ENCODE peak calls at places on chromosomes 1 and 21, in four cellular contexts. Y, T, O and J are unnamed samples.

GRCh38 chr1:111227875-111228747 is 598 bp downstream of the CHI3L2 start:
- DNase-seq in Y (peak; percentile 21), T (peak; percentile 96), O (peak; percentile 44), J (no peak)

GRCh38 chr1:2588661-2589330 is 2.2 kb downstream of the PRXL2B start:
- DNase-seq in Y (no peak), T (no peak), O (peak; percentile 25), J (no peak)

GRCh38 chr1:29647581-29647980 is 411.3 kb downstream of the PTPRU start:
- DNase-seq in Y (no peak), T (no peak), O (no peak), J (no peak)

GRCh38 chr1:77948841-77949424 is 29.9 kb downstream of the FUBP1 start:
- DNase-seq in Y (no peak), T (peak; percentile 42), O (peak; percentile 29), J (no peak)

GRCh38 chr1:85555867-85556577 is 24.5 kb upstream of the CCN1 start:
- DNase-seq in Y (no peak), T (no peak), O (no peak), J (no peak)

GRCh38 chr1:150574260-150575071 is 4.9 kb downstream of the MCL1 start:
- DNase-seq in Y (no peak), T (no peak), O (no peak), J (no peak)

GRCh38 chr1:228378453-228379164 is 28.0 kb downstream of the TRIM11 start:
- DNase-seq in Y (peak; percentile 60), T (no peak), O (peak; percentile 80), J (no peak)

GRCh38 chr1:175889848-175890247 is 146.5 kb upstream of the TNR start:
- DNase-seq in Y (no peak), T (no peak), O (no peak), J (no peak)

GRCh38 chr1:66283583-66284041 is 250.3 kb upstream of the SGIP1 start:
- DNase-seq in Y (no peak), T (no peak), O (no peak), J (no peak)

GRCh38 chr1:15953791-15954201 is 22.1 kb downstream of the ZBTB17 start:
- DNase-seq in Y (no peak), T (no peak), O (no peak), J (no peak)

GRCh38 chr1:44636711-44637589 is 37.3 kb downstream of the TMEM53 start:
- DNase-seq in Y (no peak), T (no peak), O (no peak), J (no peak)

GRCh38 chr1:37265786-37266667 is 208.4 kb upstream of the ZC3H12A start:
- DNase-seq in Y (no peak), T (no peak), O (no peak), J (no peak)

GRCh38 chr1:57164584-57164983 is 198.8 kb upstream of the C8B start:
- DNase-seq in Y (no peak), T (no peak), O (no peak), J (no peak)

GRCh38 chr1:27504588-27505419 is 14.8 kb upstream of the WASF2 start:
- DNase-seq in Y (peak; percentile 81), T (peak; percentile 92), O (peak; percentile 94), J (no peak)

GRCh38 chr1:16067127-16067768 is 6.2 kb downstream of the FAM131C start:
- DNase-seq in Y (no peak), T (peak; percentile 61), O (no peak), J (no peak)

GRCh38 chr21:15023782-15024181 is 41.0 kb downstream of the NRIP1 start:
- DNase-seq in Y (no peak), T (no peak), O (no peak), J (no peak)

GRCh38 chr1:116855220-116855619 is 54.5 kb upstream of the PTGFRN start:
- DNase-seq in Y (no peak), T (no peak), O (peak; percentile 74), J (no peak)

GRCh38 chr1:68057564-68057963 is 7.1 kb upstream of the DIRAS3 start:
- DNase-seq in Y (no peak), T (no peak), O (no peak), J (no peak)

GRCh38 chr1:3631330-3631729 is 6.5 kb downstream of the TPRG1L start:
- DNase-seq in Y (no peak), T (no peak), O (no peak), J (no peak)

GRCh38 chr1:33244809-33245186 is 11.5 kb upstream of the ZNF362 start:
- DNase-seq in Y (no peak), T (no peak), O (no peak), J (no peak)

GRCh38 chr1:85608851-85609250 is 28.3 kb downstream of the CCN1 start:
- DNase-seq in Y (no peak), T (no peak), O (no peak), J (no peak)

GRCh38 chr21:33403786-33404571 is 766 bp downstream of the IFNGR2 start:
- DNase-seq in Y (no peak), T (peak; percentile 26), O (peak; percentile 70), J (peak; percentile 59)

GRCh38 chr1:36693116-36693515 is 210.4 kb upstream of the CSF3R start:
- DNase-seq in Y (no peak), T (no peak), O (no peak), J (no peak)

GRCh38 chr1:99533909-99534907 is 111.7 kb upstream of the PALMD start:
- DNase-seq in Y (no peak), T (no peak), O (no peak), J (no peak)

GRCh38 chr1:168408531-168409242 is 128.0 kb downstream of the TBX19 start:
- DNase-seq in Y (no peak), T (peak; percentile 31), O (no peak), J (no peak)

GRCh38 chr1:225692517-225692879 is 39.6 kb upstream of the ENAH start:
- DNase-seq in Y (no peak), T (no peak), O (no peak), J (no peak)

GRCh38 chr21:28719731-28720130 is 272.9 kb downstream of the LTN1 start:
- DNase-seq in Y (no peak), T (no peak), O (no peak), J (no peak)

GRCh38 chr1:56501888-56502287 is 77.5 kb downstream of the PLPP3 start:
- DNase-seq in Y (no peak), T (no peak), O (peak; percentile 43), J (no peak)

GRCh38 chr21:33896691-33897090 is 18.9 kb downstream of the ATP5PO start:
- DNase-seq in Y (no peak), T (no peak), O (no peak), J (no peak)

GRCh38 chr1:208105756-208106155 is 138.4 kb downstream of the PLXNA2 start:
- DNase-seq in Y (no peak), T (no peak), O (no peak), J (no peak)
- H3K27ac ChIP-seq in Y (no peak overlapping the region), T (no peak overlapping the region), O (no peak overlapping the region), J (no peak overlapping the region)

GRCh38 chr21:45982256-45982757 is 737 bp downstream of the COL6A1 start:
- DNase-seq in Y (no peak), T (no peak), O (peak; percentile 52), J (no peak)

GRCh38 chr21:45980271-45980670 is 1.3 kb upstream of the COL6A1 start:
- DNase-seq in Y (no peak), T (no peak), O (no peak), J (no peak)

GRCh38 chr21:45980697-45981096 is 873 bp upstream of the COL6A1 start:
- DNase-seq in Y (no peak), T (no peak), O (no peak), J (no peak)

GRCh38 chr21:45981641-45982255 is at the start of gene COL6A1:
- DNase-seq in Y (no peak), T (no peak), O (peak; percentile 83), J (no peak)

GRCh38 chr21:45981154-45981606 is 390 bp upstream of the COL6A1 start:
- DNase-seq in Y (peak; percentile 67), T (peak; percentile 47), O (peak; percentile 88), J (peak; percentile 32)
- H3K27ac ChIP-seq in Y (peak overlapping the region; percentile 93), T (no peak overlapping the region), O (peak overlapping the region; percentile 86), J (no peak overlapping the region)

GRCh38 chr1:161188381-161188780 is 10.5 kb downstream of the ADAMTS4 start:
- DNase-seq in Y (no peak), T (no peak), O (no peak), J (no peak)

GRCh38 chr1:161189036-161189435 is 9.8 kb downstream of the ADAMTS4 start:
- DNase-seq in Y (no peak), T (no peak), O (no peak), J (no peak)

GRCh38 chr1:161185732-161186311 is 8.5 kb upstream of the B4GALT3 start:
- DNase-seq in Y (no peak), T (no peak), O (no peak), J (peak; percentile 60)

GRCh38 chr1:161185282-161185682 is 8.0 kb upstream of the B4GALT3 start:
- DNase-seq in Y (no peak), T (no peak), O (peak; percentile 89), J (peak; percentile 95)

GRCh38 chr1:161187311-161187710 is 10.0 kb upstream of the B4GALT3 start:
- DNase-seq in Y (no peak), T (no peak), O (no peak), J (no peak)
- H3K27ac ChIP-seq in Y (no peak overlapping the region), T (no peak overlapping the region), O (no peak overlapping the region), J (no peak overlapping the region)

DNA sequence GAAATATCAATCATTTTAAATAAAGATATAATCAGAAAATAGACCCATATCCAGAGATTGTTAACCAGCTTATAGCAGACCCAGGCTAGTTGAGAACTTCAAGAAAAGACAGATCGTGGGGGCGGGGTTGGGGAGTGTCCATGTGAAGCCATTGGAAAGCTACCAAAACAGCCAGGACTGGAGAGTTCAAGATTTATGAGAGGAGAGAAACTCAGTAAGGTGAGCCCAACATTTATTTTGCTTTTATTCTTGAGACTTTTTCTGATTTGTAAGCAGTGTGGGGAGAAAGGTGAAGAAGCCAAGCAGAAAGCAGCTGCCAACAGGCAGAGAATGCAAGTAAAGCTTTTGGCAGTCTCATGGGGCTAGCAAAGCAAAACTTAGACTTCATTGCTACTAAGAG is 179.8 kb downstream of the VPS13D start:
- DNase-seq in Y (peak; percentile 37), T (no peak), O (no peak), J (no peak)
- H3K27ac ChIP-seq in Y (peak overlapping the region; percentile 87), T (no peak overlapping the region), O (no peak overlapping the region), J (no peak overlapping the region)

GRCh38 chr1:221834698-221835538 is 93.0 kb upstream of the DUSP10 start:
- DNase-seq in Y (no peak), T (peak; percentile 13), O (no peak), J (no peak)

GRCh38 chr1:221832617-221833016 is 90.7 kb upstream of the DUSP10 start:
- DNase-seq in Y (no peak), T (no peak), O (peak; percentile 72), J (no peak)

GRCh38 chr1:221829327-221830011 is 87.6 kb upstream of the DUSP10 start:
- DNase-seq in Y (no peak), T (no peak), O (no peak), J (no peak)

GRCh38 chr1:221827307-221827642 is 85.4 kb upstream of the DUSP10 start:
- DNase-seq in Y (no peak), T (no peak), O (no peak), J (no peak)

DNA sequence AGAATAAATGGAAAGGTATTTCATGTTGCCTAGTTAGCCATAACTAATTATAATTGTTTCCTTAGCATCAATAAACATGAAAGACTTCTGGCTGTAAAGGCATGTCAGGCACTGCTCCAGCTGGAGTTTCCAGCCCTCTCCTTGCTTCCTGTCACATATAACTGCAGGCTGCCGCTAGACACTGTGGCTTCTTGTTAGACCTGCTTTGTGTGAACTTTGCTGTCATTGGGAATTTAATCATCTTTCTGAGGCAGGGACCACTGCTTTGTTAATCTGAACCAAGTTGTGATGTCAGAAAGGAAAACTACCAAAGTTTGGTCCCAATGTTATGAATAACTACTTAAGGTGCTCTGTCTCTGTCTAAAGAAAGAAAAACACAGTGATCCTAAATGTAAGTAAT is 90.3 kb upstream of the DUSP10 start:
- DNase-seq in Y (no peak), T (no peak), O (no peak), J (no peak)
- H3K27ac ChIP-seq in Y (no peak overlapping the region), T (no peak overlapping the region), O (no peak overlapping the region), J (no peak overlapping the region)